ENCODE peak calls at places on chromosomes 13 and 19, in four cellular contexts. B is HCT116, O is HepG2, S is SK-N-SH. J is an unnamed sample.

GRCh38 chr19:3365447-3366103 is 808 bp upstream of the NFIC start:
- DNase-seq in B (peak), O (no peak), S (peak), J (no peak)

GRCh38 chr13:62300021-62300420 is 884.4 kb upstream of the PCDH20 start:
- DNase-seq in B (no peak), O (no peak), S (no peak), J (no peak)

GRCh38 chr19:8610041-8610927 is at the start of gene ADAMTS10:
- DNase-seq in B (no peak), O (no peak), S (peak), J (peak)

GRCh38 chr19:46546194-46546896 is 50.7 kb upstream of the PNMA8B start:
- DNase-seq in B (no peak), O (peak), S (peak), J (peak)

GRCh38 chr13:50387124-50387581 is 371.9 kb downstream of the KCNRG start:
- DNase-seq in B (no peak), O (peak), S (peak), J (peak)

GRCh38 chr13:82147526-82147925 is 1734.7 kb downstream of the SLITRK1 start:
- DNase-seq in B (no peak), O (no peak), S (no peak), J (no peak)

GRCh38 chr13:80988752-80989151 is 647.8 kb upstream of the SPRY2 start:
- DNase-seq in B (no peak), O (no peak), S (no peak), J (no peak)

GRCh38 chr19:41430907-41431306 is 3.7 kb upstream of the B3GNT8 start:
- DNase-seq in B (no peak), O (no peak), S (no peak), J (no peak)

GRCh38 chr19:38736036-38736412 is 8.2 kb downstream of the CAPN12 start:
- DNase-seq in B (no peak), O (no peak), S (peak), J (peak)

GRCh38 chr19:7294571-7295212 is 478 bp upstream of the INSR start:
- DNase-seq in B (peak), O (peak), S (peak), J (peak)

GRCh38 chr13:24281188-24282008 is 28.0 kb upstream of the C1QTNF9 start:
- DNase-seq in B (no peak), O (no peak), S (no peak), J (no peak)

GRCh38 chr19:50500060-50500752 is 10.8 kb downstream of the JOSD2 start:
- DNase-seq in B (no peak), O (no peak), S (peak), J (peak)

GRCh38 chr13:91946498-91947070 is 548.2 kb downstream of the GPC5 start:
- DNase-seq in B (no peak), O (peak), S (peak), J (no peak)

DNA sequence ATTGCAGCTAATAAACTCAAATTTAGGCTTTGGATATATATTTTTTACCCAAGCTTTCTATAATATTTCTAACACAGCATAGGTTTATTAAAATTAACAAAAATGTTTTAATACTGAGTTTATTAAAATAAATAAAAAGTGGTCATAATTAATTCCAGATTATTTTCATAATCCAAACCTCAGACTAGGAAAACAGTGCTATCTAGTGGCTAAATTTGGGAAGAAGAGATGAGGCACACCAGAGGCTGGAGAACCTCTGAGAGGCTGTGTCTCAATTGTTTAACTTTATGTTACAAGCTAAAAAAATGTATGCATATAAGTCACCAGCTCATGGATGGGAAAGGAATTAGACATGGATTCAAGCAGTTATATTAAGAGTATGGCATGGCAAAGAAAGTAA is 392.5 kb downstream of the DIAPH3 start:
- DNase-seq in B (no peak), O (peak), S (peak), J (peak)
- TF ChIP-seq ELF1 in B (no peak), O (no peak), S (no peak), J (no peak)

GRCh38 chr13:109454167-109454917 is 332.0 kb downstream of the IRS2 start:
- DNase-seq in B (no peak), O (no peak), S (no peak), J (no peak)
- TF ChIP-seq ELF1 in B (no peak), O (no peak), S (no peak), J (no peak)

GRCh38 chr13:48507024-48507423 is 25.9 kb downstream of the RCBTB2 start:
- DNase-seq in B (no peak), O (no peak), S (no peak), J (no peak)
- TF ChIP-seq ELF1 in B (no peak), O (no peak), S (no peak), J (no peak)

GRCh38 chr13:29465741-29466293 is 129.7 kb downstream of the SLC7A1 start:
- DNase-seq in B (no peak), O (peak), S (peak), J (no peak)
- TF ChIP-seq ELF1 in B (no peak), O (no peak), S (no peak), J (no peak)

DNA sequence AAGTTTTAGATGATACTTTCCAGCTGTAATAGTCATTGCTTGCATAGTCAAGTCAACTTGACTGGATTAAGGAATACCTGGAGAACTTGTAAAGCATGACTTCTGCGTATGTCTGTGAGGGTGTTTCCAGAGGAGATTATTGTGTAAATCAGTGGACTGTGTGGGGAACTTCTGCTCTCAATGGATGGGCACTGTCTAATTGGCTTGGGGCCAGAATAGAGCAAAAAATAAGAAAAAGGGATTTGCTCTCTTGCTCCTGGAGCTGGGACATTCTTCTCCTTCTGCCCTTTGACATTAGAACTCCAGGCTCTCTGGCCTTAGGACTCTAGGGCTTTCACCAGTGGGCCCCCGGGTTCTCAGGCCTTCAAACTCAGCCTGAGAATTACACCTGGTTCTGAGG is 33.1 kb downstream of the CYSLTR2 start:
- DNase-seq in B (no peak), O (no peak), S (no peak), J (no peak)
- TF ChIP-seq ELF1 in B (no peak), O (no peak), S (no peak), J (no peak)